ENCODE peak calls at places on chromosomes 1 and 21, in eight cellular contexts. One of them, this sample, is unnamed.
A peak's percentile ranks its signal among the peaks of the same experiment; 100 is the strongest.

GRCh38 chr1:8040586-8040985 is 14.5 kb upstream of the ERRFI1 start:
- DNase-seq in naive thymus-derived CD4-positive, alpha-beta T cell: no peak
- DNase-seq in fibroblast of the conjunctiva: peak; percentile 97
- DNase-seq in HEK293T: no peak
- DNase-seq in epithelial cell of esophagus: peak; percentile 99
- DNase-seq in GM12864: no peak
- DNase-seq in stimulated activated CD8-positive, alpha-beta memory T cell treated with anti-CD3 and anti-CD28 coated beads, Interleukin-7, amount 100 ng/mL, for 1 hour: no peak
- DNase-seq in left cardiac atrium: peak; percentile 83
- DNase-seq in this sample: peak; percentile 83

GRCh38 chr1:180921891-180922636 is 9.4 kb downstream of the KIAA1614 start:
- DNase-seq in naive thymus-derived CD4-positive, alpha-beta T cell: no peak
- DNase-seq in fibroblast of the conjunctiva: no peak
- DNase-seq in HEK293T: no peak
- DNase-seq in epithelial cell of esophagus: no peak
- DNase-seq in GM12864: no peak
- DNase-seq in stimulated activated CD8-positive, alpha-beta memory T cell treated with anti-CD3 and anti-CD28 coated beads, Interleukin-7, amount 100 ng/mL, for 1 hour: no peak
- DNase-seq in left cardiac atrium: no peak
- DNase-seq in this sample: peak; percentile 52

GRCh38 chr1:107181253-107181977 is 40.6 kb downstream of the NTNG1 start:
- DNase-seq in naive thymus-derived CD4-positive, alpha-beta T cell: no peak
- DNase-seq in fibroblast of the conjunctiva: no peak
- DNase-seq in HEK293T: no peak
- DNase-seq in epithelial cell of esophagus: no peak
- DNase-seq in GM12864: no peak
- DNase-seq in stimulated activated CD8-positive, alpha-beta memory T cell treated with anti-CD3 and anti-CD28 coated beads, Interleukin-7, amount 100 ng/mL, for 1 hour: no peak
- DNase-seq in left cardiac atrium: no peak
- DNase-seq in this sample: no peak

GRCh38 chr1:221286399-221286798 is 407.2 kb downstream of the HLX start:
- DNase-seq in naive thymus-derived CD4-positive, alpha-beta T cell: no peak
- DNase-seq in fibroblast of the conjunctiva: no peak
- DNase-seq in HEK293T: no peak
- DNase-seq in epithelial cell of esophagus: no peak
- DNase-seq in GM12864: no peak
- DNase-seq in stimulated activated CD8-positive, alpha-beta memory T cell treated with anti-CD3 and anti-CD28 coated beads, Interleukin-7, amount 100 ng/mL, for 1 hour: no peak
- DNase-seq in left cardiac atrium: no peak
- DNase-seq in this sample: peak; percentile 27

GRCh38 chr1:169495916-169496315 is 10.2 kb upstream of the SLC19A2 start:
- DNase-seq in naive thymus-derived CD4-positive, alpha-beta T cell: no peak
- DNase-seq in fibroblast of the conjunctiva: no peak
- DNase-seq in HEK293T: no peak
- DNase-seq in epithelial cell of esophagus: peak; percentile 72
- DNase-seq in GM12864: no peak
- DNase-seq in stimulated activated CD8-positive, alpha-beta memory T cell treated with anti-CD3 and anti-CD28 coated beads, Interleukin-7, amount 100 ng/mL, for 1 hour: no peak
- DNase-seq in left cardiac atrium: no peak
- DNase-seq in this sample: no peak

GRCh38 chr1:223844962-223845809 is 561 bp downstream of the TP53BP2 start:
- DNase-seq in naive thymus-derived CD4-positive, alpha-beta T cell: peak; percentile 70
- DNase-seq in fibroblast of the conjunctiva: no peak
- DNase-seq in HEK293T: peak; percentile 44
- DNase-seq in epithelial cell of esophagus: peak; percentile 51
- DNase-seq in GM12864: no peak
- DNase-seq in stimulated activated CD8-positive, alpha-beta memory T cell treated with anti-CD3 and anti-CD28 coated beads, Interleukin-7, amount 100 ng/mL, for 1 hour: peak; percentile 22
- DNase-seq in left cardiac atrium: peak; percentile 68
- DNase-seq in this sample: peak; percentile 73

GRCh38 chr1:56819393-56819899 is at the start of gene FYB2:
- DNase-seq in naive thymus-derived CD4-positive, alpha-beta T cell: no peak
- DNase-seq in fibroblast of the conjunctiva: no peak
- DNase-seq in HEK293T: no peak
- DNase-seq in epithelial cell of esophagus: no peak
- DNase-seq in GM12864: no peak
- DNase-seq in stimulated activated CD8-positive, alpha-beta memory T cell treated with anti-CD3 and anti-CD28 coated beads, Interleukin-7, amount 100 ng/mL, for 1 hour: no peak
- DNase-seq in left cardiac atrium: peak; percentile 24
- DNase-seq in this sample: no peak

GRCh38 chr1:205444931-205445652 is 10.8 kb downstream of the BLACAT1 start:
- DNase-seq in naive thymus-derived CD4-positive, alpha-beta T cell: no peak
- DNase-seq in fibroblast of the conjunctiva: peak; percentile 9
- DNase-seq in HEK293T: no peak
- DNase-seq in epithelial cell of esophagus: no peak
- DNase-seq in GM12864: no peak
- DNase-seq in stimulated activated CD8-positive, alpha-beta memory T cell treated with anti-CD3 and anti-CD28 coated beads, Interleukin-7, amount 100 ng/mL, for 1 hour: no peak
- DNase-seq in left cardiac atrium: peak; percentile 59
- DNase-seq in this sample: peak; percentile 98

GRCh38 chr21:42317341-42317741 is 2.1 kb upstream of the TFF3 start:
- DNase-seq in naive thymus-derived CD4-positive, alpha-beta T cell: peak; percentile 12
- DNase-seq in fibroblast of the conjunctiva: no peak
- DNase-seq in HEK293T: no peak
- DNase-seq in epithelial cell of esophagus: no peak
- DNase-seq in GM12864: no peak
- DNase-seq in stimulated activated CD8-positive, alpha-beta memory T cell treated with anti-CD3 and anti-CD28 coated beads, Interleukin-7, amount 100 ng/mL, for 1 hour: no peak
- DNase-seq in left cardiac atrium: no peak
- DNase-seq in this sample: no peak

GRCh38 chr1:22711071-22711470 is 432 bp downstream of the EPHB2 start:
- DNase-seq in naive thymus-derived CD4-positive, alpha-beta T cell: no peak
- DNase-seq in fibroblast of the conjunctiva: no peak
- DNase-seq in HEK293T: peak; percentile 39
- DNase-seq in epithelial cell of esophagus: peak; percentile 17
- DNase-seq in GM12864: no peak
- DNase-seq in stimulated activated CD8-positive, alpha-beta memory T cell treated with anti-CD3 and anti-CD28 coated beads, Interleukin-7, amount 100 ng/mL, for 1 hour: no peak
- DNase-seq in left cardiac atrium: no peak
- DNase-seq in this sample: peak; percentile 50

GRCh38 chr21:35565204-35565611 is 495.1 kb downstream of the SETD4 start:
- DNase-seq in naive thymus-derived CD4-positive, alpha-beta T cell: no peak
- DNase-seq in fibroblast of the conjunctiva: no peak
- DNase-seq in HEK293T: no peak
- DNase-seq in epithelial cell of esophagus: peak; percentile 88
- DNase-seq in GM12864: no peak
- DNase-seq in stimulated activated CD8-positive, alpha-beta memory T cell treated with anti-CD3 and anti-CD28 coated beads, Interleukin-7, amount 100 ng/mL, for 1 hour: no peak
- DNase-seq in left cardiac atrium: peak; percentile 52
- DNase-seq in this sample: peak; percentile 70

GRCh38 chr1:14520514-14521163 is 77.8 kb upstream of the KAZN start:
- DNase-seq in naive thymus-derived CD4-positive, alpha-beta T cell: no peak
- DNase-seq in fibroblast of the conjunctiva: no peak
- DNase-seq in HEK293T: no peak
- DNase-seq in epithelial cell of esophagus: peak; percentile 68
- DNase-seq in GM12864: peak; percentile 30
- DNase-seq in stimulated activated CD8-positive, alpha-beta memory T cell treated with anti-CD3 and anti-CD28 coated beads, Interleukin-7, amount 100 ng/mL, for 1 hour: no peak
- DNase-seq in left cardiac atrium: no peak
- DNase-seq in this sample: no peak